ENCODE peak calls at places on chromosomes 5 and 9, in four cellular contexts. E, N, T and B are unnamed samples.
A peak's percentile ranks its signal among the peaks of the same experiment; 100 is the strongest.

GRCh38 chr5:154753792-154754191 is 1.4 kb upstream of the LARP1 start:
- DNase-seq in E (peak; percentile 87), N (peak; percentile 95), T (peak; percentile 57), B (no peak)

GRCh38 chr5:43702815-43703214 is 99.8 kb downstream of the NNT start:
- DNase-seq in E (no peak), N (peak; percentile 66), T (no peak), B (no peak)

GRCh38 chr5:93162201-93162654 is 418.8 kb downstream of the NR2F1-AS1 start:
- DNase-seq in E (no peak), N (peak; percentile 81), T (no peak), B (no peak)

GRCh38 chr9:105259731-105260612 is 15.5 kb downstream of the SLC44A1 start:
- DNase-seq in E (no peak), N (peak; percentile 9), T (no peak), B (no peak)

GRCh38 chr5:52043543-52043942 is 660.3 kb downstream of the ISL1 start:
- DNase-seq in E (no peak), N (no peak), T (no peak), B (peak; percentile 77)

GRCh38 chr5:108739376-108739775 is 8.3 kb upstream of the FER start:
- DNase-seq in E (no peak), N (no peak), T (no peak), B (no peak)

GRCh38 chr5:127425868-127426267 is 91.6 kb upstream of the PRRC1 start:
- DNase-seq in E (no peak), N (no peak), T (no peak), B (no peak)

GRCh38 chr9:2727966-2728613 is 10.8 kb downstream of the KCNV2 start:
- DNase-seq in E (no peak), N (peak; percentile 52), T (peak; percentile 19), B (peak; percentile 31)

GRCh38 chr5:176735383-176736265 is 74.7 kb upstream of the UNC5A start:
- DNase-seq in E (peak; percentile 43), N (no peak), T (no peak), B (no peak)

GRCh38 chr5:77155179-77155839 is 55.2 kb upstream of the PDE8B start:
- DNase-seq in E (no peak), N (no peak), T (no peak), B (no peak)

GRCh38 chr5:54900906-54901725 is 84.3 kb downstream of the ESM1 start:
- DNase-seq in E (no peak), N (peak; percentile 72), T (no peak), B (no peak)

GRCh38 chr5:157271740-157272271 is 5.9 kb downstream of the CYFIP2 start:
- DNase-seq in E (no peak), N (no peak), T (no peak), B (no peak)

GRCh38 chr5:60883229-60883628 is 39.2 kb upstream of the ELOVL7 start:
- DNase-seq in E (no peak), N (no peak), T (no peak), B (no peak)

GRCh38 chr5:83363876-83364275 is 107.7 kb upstream of the VCAN start:
- DNase-seq in E (no peak), N (no peak), T (no peak), B (no peak)

GRCh38 chr5:3375586-3376311 is 219.9 kb upstream of the IRX1 start:
- DNase-seq in E (no peak), N (no peak), T (no peak), B (no peak)

GRCh38 chr9:19174127-19174921 is 47.0 kb upstream of the PLIN2 start:
- DNase-seq in E (peak; percentile 89), N (peak; percentile 78), T (peak; percentile 81), B (no peak)

GRCh38 chr5:32794086-32794485 is 83.0 kb downstream of the NPR3 start:
- DNase-seq in E (no peak), N (no peak), T (no peak), B (no peak)

GRCh38 chr5:93054424-93055165 is 526.4 kb downstream of the NR2F1-AS1 start:
- DNase-seq in E (no peak), N (no peak), T (no peak), B (no peak)

GRCh38 chr9:99039388-99040182 is 65.3 kb upstream of the TGFBR1 start:
- DNase-seq in E (no peak), N (no peak), T (no peak), B (no peak)

GRCh38 chr9:109602987-109603386 is 104.9 kb upstream of the PTPN3 start:
- DNase-seq in E (no peak), N (peak; percentile 77), T (no peak), B (no peak)

GRCh38 chr9:129006328-129007034 is 21.6 kb downstream of the SH3GLB2 start:
- DNase-seq in E (peak; percentile 85), N (peak; percentile 53), T (peak; percentile 63), B (peak; percentile 6)

GRCh38 chr5:125480901-125481300 is 734.5 kb upstream of the ZNF608 start:
- DNase-seq in E (no peak), N (no peak), T (no peak), B (no peak)

GRCh38 chr5:76717222-76718083 is 1.5 kb downstream of the F2R start:
- DNase-seq in E (no peak), N (no peak), T (no peak), B (no peak)

GRCh38 chr9:124392855-124393460 is 22.3 kb downstream of the PSMB7 start:
- DNase-seq in E (no peak), N (peak; percentile 96), T (peak; percentile 66), B (peak; percentile 44)

GRCh38 chr9:22165144-22165543 is 156.0 kb upstream of the CDKN2B start:
- DNase-seq in E (no peak), N (peak; percentile 60), T (no peak), B (no peak)

GRCh38 chr5:68046445-68046844 is 169.1 kb upstream of the PIK3R1 start:
- DNase-seq in E (no peak), N (peak; percentile 98), T (peak; percentile 91), B (no peak)

GRCh38 chr5:140004174-140004573 is 38.9 kb downstream of the NRG2 start:
- DNase-seq in E (no peak), N (no peak), T (no peak), B (no peak)

GRCh38 chr5:141001854-141002666 is 35.8 kb downstream of the PCDHAC2 start:
- DNase-seq in E (no peak), N (no peak), T (no peak), B (peak; percentile 18)

GRCh38 chr5:103474671-103475070 is 87.9 kb downstream of the NUDT12 start:
- DNase-seq in E (no peak), N (no peak), T (no peak), B (no peak)

GRCh38 chr5:84253946-84254345 is 130.7 kb downstream of the EDIL3 start:
- DNase-seq in E (no peak), N (no peak), T (no peak), B (no peak)